ENCODE peak calls at places on chromosomes 6 and 20, in nine cellular contexts. V is CD4-positive, alpha-beta T cell; Q is HuH-7; N is EH; P is activated CD8-positive, alpha-beta T cell treated with anti-CD3 and anti-CD28 coated beads, Interleukin-2, amount 10 ng/mL, durations not matched to agents 7 days and 5 days; B is stimulated activated CD8-positive, alpha-beta memory T cell treated with anti-CD3 and anti-CD28 coated beads, Interleukin-4, amount 100 ng/mL, for 1 hour; O is GM23248; Z is SW480; M is HS-5. D is an unnamed sample.

GRCh38 chr6:30821862-30822784 is 62.2 kb upstream of the DDR1 start:
- DNase-seq in V (no peak), Q (no peak), N (peak), P (no peak), B (no peak), O (peak), Z (no peak), M (no peak), D (no peak)

GRCh38 chr20:61753196-61753942 is 312.3 kb downstream of the TAF4 start:
- DNase-seq in V (no peak), Q (no peak), N (peak), P (no peak), B (no peak), O (peak), Z (peak), M (peak), D (no peak)

GRCh38 chr6:12484519-12484918 is 194.4 kb downstream of the EDN1 start:
- DNase-seq in V (no peak), Q (no peak), N (no peak), P (no peak), B (no peak), O (no peak), Z (no peak), M (no peak), D (no peak)

GRCh38 chr6:100846276-100846675 is 34.9 kb downstream of the ASCC3 start:
- DNase-seq in V (no peak), Q (no peak), N (peak), P (no peak), B (no peak), O (no peak), Z (no peak), M (no peak), D (no peak)

GRCh38 chr20:2696646-2697045 is 4.1 kb downstream of the EBF4 start:
- DNase-seq in V (no peak), Q (no peak), N (no peak), P (no peak), B (no peak), O (no peak), Z (no peak), M (no peak), D (no peak)

GRCh38 chr20:43334080-43334479 is 123.6 kb upstream of the SRSF6 start:
- DNase-seq in V (no peak), Q (no peak), N (no peak), P (no peak), B (no peak), O (no peak), Z (no peak), M (no peak), D (no peak)

GRCh38 chr6:77030929-77031674 is 432.2 kb downstream of the HTR1B start:
- DNase-seq in V (no peak), Q (no peak), N (no peak), P (no peak), B (no peak), O (no peak), Z (no peak), M (no peak), D (no peak)

GRCh38 chr6:129637340-129638054 is 72.5 kb downstream of the ARHGAP18 start:
- DNase-seq in V (no peak), Q (no peak), N (no peak), P (no peak), B (no peak), O (no peak), Z (no peak), M (no peak), D (no peak)

GRCh38 chr6:121309768-121310473 is 24.4 kb downstream of the TBC1D32 start:
- DNase-seq in V (no peak), Q (no peak), N (peak), P (no peak), B (no peak), O (peak), Z (no peak), M (peak), D (no peak)